ENCODE peak calls at places on chromosomes 4 and X, in eight cellular contexts. O, A, N, T, K, V, G and R are unnamed samples.
A peak's percentile ranks its signal among the peaks of the same experiment; 100 is the strongest.

GRCh38 chrX:96006281-96006680 is 678.4 kb upstream of the DIAPH2 start:
- DNase-seq in O (no peak), A (no peak), N (no peak), T (no peak), K (no peak), V (no peak), G (no peak), R (no peak)

GRCh38 chr4:48195853-48196252 is 61.8 kb upstream of the TXK start:
- DNase-seq in O (no peak), A (no peak), N (no peak), T (no peak), K (no peak), V (no peak), G (no peak), R (no peak)

GRCh38 chrX:51459125-51459524 is 37.3 kb downstream of the NUDT11 start:
- DNase-seq in O (peak; percentile 6), A (no peak), N (peak; percentile 48), T (peak; percentile 54), K (no peak), V (peak; percentile 55), G (peak; percentile 57), R (peak; percentile 11)

GRCh38 chrX:22081475-22082092 is 49.5 kb downstream of the PHEX start:
- DNase-seq in O (peak; percentile 59), A (peak; percentile 20), N (peak; percentile 69), T (peak; percentile 47), K (no peak), V (peak; percentile 50), G (peak; percentile 71), R (peak; percentile 60)

GRCh38 chr4:55143858-55144257 is 18.5 kb upstream of the KDR start:
- DNase-seq in O (no peak), A (no peak), N (no peak), T (no peak), K (no peak), V (peak; percentile 83), G (no peak), R (no peak)

GRCh38 chr4:23828779-23829178 is 61.1 kb downstream of the PPARGC1A start:
- DNase-seq in O (no peak), A (no peak), N (no peak), T (no peak), K (no peak), V (no peak), G (no peak), R (no peak)

GRCh38 chr4:43238556-43238955 is 346.0 kb downstream of the GRXCR1 start:
- DNase-seq in O (no peak), A (no peak), N (no peak), T (no peak), K (no peak), V (no peak), G (no peak), R (no peak)

GRCh38 chr4:27009539-27009938 is 148.9 kb downstream of the STIM2 start:
- DNase-seq in O (peak; percentile 79), A (peak; percentile 50), N (peak; percentile 70), T (peak; percentile 33), K (no peak), V (no peak), G (peak; percentile 71), R (peak; percentile 42)

GRCh38 chr4:26323807-26324206 is 3.0 kb downstream of the RBPJ start:
- DNase-seq in O (peak; percentile 65), A (no peak), N (peak; percentile 76), T (no peak), K (no peak), V (no peak), G (peak; percentile 74), R (no peak)

GRCh38 chrX:68462653-68463052 is 29.4 kb upstream of the OPHN1 start:
- DNase-seq in O (peak; percentile 38), A (no peak), N (peak; percentile 62), T (peak; percentile 14), K (no peak), V (peak; percentile 40), G (peak; percentile 68), R (peak; percentile 36)
- H3K4me3 ChIP-seq in O (no peak overlapping the region), A (no peak overlapping the region), N (no peak overlapping the region), T (no peak overlapping the region), K (no peak overlapping the region), V (no peak overlapping the region), G (no peak overlapping the region), R (no peak overlapping the region)

GRCh38 chr4:140617494-140618060 is 48.8 kb upstream of the UCP1 start:
- DNase-seq in O (no peak), A (no peak), N (no peak), T (no peak), K (no peak), V (no peak), G (no peak), R (no peak)
- TF ChIP-seq CTCF in O (no peak), A (no peak), N (no peak), T (no peak), K (no peak), V (no peak), G (no peak), R (no peak)

GRCh38 chr4:89056292-89056952 is 563 bp downstream of the FAM13A start:
- DNase-seq in O (peak; percentile 11), A (no peak), N (no peak), T (no peak), K (no peak), V (no peak), G (no peak), R (no peak)
- H3K4me3 ChIP-seq in O (peak overlapping the region; percentile 61), A (peak overlapping the region; percentile 69), N (peak overlapping the region; percentile 65), T (no peak overlapping the region), K (no peak overlapping the region), V (peak overlapping the region; percentile 19), G (peak overlapping the region; percentile 44), R (peak overlapping the region; percentile 59)

GRCh38 chr4:142600952-142601351 is 245.1 kb downstream of the INPP4B start:
- DNase-seq in O (no peak), A (no peak), N (no peak), T (no peak), K (no peak), V (no peak), G (peak; percentile 25), R (peak; percentile 19)
- TF ChIP-seq CTCF in O (no peak), A (no peak), N (no peak), T (no peak), K (no peak), V (no peak), G (no peak), R (no peak)

GRCh38 chr4:156581282-156581681 is 390.3 kb downstream of the PDGFC start:
- DNase-seq in O (no peak), A (no peak), N (no peak), T (no peak), K (no peak), V (no peak), G (no peak), R (no peak)
- H3K4me3 ChIP-seq in O (no peak overlapping the region), A (no peak overlapping the region), N (no peak overlapping the region), T (no peak overlapping the region), K (no peak overlapping the region), V (no peak overlapping the region), G (no peak overlapping the region), R (peak overlapping the region; percentile 5)

GRCh38 chrX:17744896-17745523 is 7.7 kb downstream of the SCML1 start:
- DNase-seq in O (peak; percentile 24), A (no peak), N (peak; percentile 18), T (no peak), K (no peak), V (peak; percentile 21), G (peak; percentile 29), R (peak; percentile 13)
- TF ChIP-seq CTCF in O (peak; percentile 15), A (peak; percentile 27), N (peak; percentile 26), T (peak; percentile 62), K (no peak), V (peak; percentile 41), G (peak; percentile 10), R (peak; percentile 23)